ENCODE peak calls at places on chromosomes 3 and 15, in nine cellular contexts. R, J, E, L, V, P, Z, C and W are unnamed samples.

GRCh38 chr3:72899349-72899765 is 11.5 kb downstream of the GXYLT2 start:
- DNase-seq in P (no peak), Z (no peak), R (no peak), E (no peak), L (no peak), V (peak; percentile 63), J (no peak), C (no peak), W (no peak)

GRCh38 chr15:48112242-48112641 is 8.5 kb upstream of the SLC24A5 start:
- DNase-seq in R (no peak), V (peak; percentile 24), J (peak; percentile 88), E (peak; percentile 0), P (no peak), C (peak; percentile 28), Z (peak; percentile 39), L (no peak), W (peak; percentile 31)

GRCh38 chr3:157477441-157477840 is 25.8 kb downstream of the VEPH1 start:
- DNase-seq in R (no peak), P (no peak), Z (peak; percentile 7), C (no peak), E (no peak), J (no peak), L (no peak), V (peak; percentile 35), W (no peak)

GRCh38 chr3:14335774-14336413 is 66.5 kb upstream of the SLC6A6 start:
- DNase-seq in Z (no peak), R (no peak), P (no peak), V (no peak), C (no peak), J (no peak), L (no peak), E (no peak), W (no peak)

GRCh38 chr15:50247819-50248650 is 17.5 kb downstream of the HDC start:
- DNase-seq in R (no peak), J (no peak), V (no peak), P (peak; percentile 59), E (no peak), Z (no peak), C (no peak), L (no peak), W (peak; percentile 38)

GRCh38 chr3:43691120-43692002 is 623 bp downstream of the ABHD5 start:
- DNase-seq in Z (peak; percentile 44), E (peak; percentile 68), P (no peak), L (peak; percentile 76), V (peak; percentile 49), J (peak; percentile 92), R (peak; percentile 92), C (peak; percentile 84), W (peak; percentile 57)

GRCh38 chr3:37279858-37280257 is 105.5 kb upstream of the LRRFIP2 start:
- DNase-seq in Z (no peak), E (no peak), C (no peak), L (no peak), J (no peak), P (no peak), R (no peak), V (no peak), W (no peak)

GRCh38 chr3:193240436-193240849 is 579 bp upstream of the PLAAT1 start:
- DNase-seq in P (no peak), C (no peak), V (peak; percentile 44), R (no peak), Z (peak; percentile 3), E (no peak), L (no peak), J (peak; percentile 78), W (peak; percentile 27)

GRCh38 chr3:119145500-119146167 is at the start of gene TEX55:
- DNase-seq in Z (peak; percentile 77), V (peak; percentile 37), R (peak; percentile 43), P (peak; percentile 2), L (no peak), C (no peak), J (peak; percentile 80), E (peak; percentile 10), W (no peak)

GRCh38 chr15:68421798-68422402 is 10.1 kb downstream of the ITGA11 start:
- DNase-seq in J (peak; percentile 49), Z (no peak), E (no peak), L (peak; percentile 63), P (no peak), V (peak; percentile 87), C (no peak), R (no peak), W (no peak)

GRCh38 chr15:99704444-99704838 is 28.8 kb downstream of the LYSMD4 start:
- DNase-seq in V (peak; percentile 80), E (peak; percentile 78), R (no peak), L (no peak), J (peak; percentile 58), C (peak; percentile 54), P (peak; percentile 61), Z (peak; percentile 90), W (peak; percentile 54)

GRCh38 chr3:40333416-40333815 is 23.9 kb downstream of the EIF1B start:
- DNase-seq in C (peak; percentile 34), P (no peak), L (no peak), R (no peak), V (no peak), Z (no peak), J (no peak), E (no peak), W (no peak)

GRCh38 chr3:62876064-62876463 is 848 bp upstream of the CADPS start:
- DNase-seq in Z (peak; percentile 1), P (no peak), L (no peak), J (peak; percentile 94), E (no peak), V (peak; percentile 72), C (peak; percentile 63), R (peak; percentile 68), W (peak; percentile 25)

GRCh38 chr3:140170612-140171011 is 235.6 kb downstream of the CLSTN2 start:
- DNase-seq in E (no peak), J (no peak), P (no peak), Z (no peak), V (no peak), R (no peak), C (no peak), L (no peak), W (no peak)

GRCh38 chr15:39286706-39287105 is 294.2 kb upstream of the THBS1 start:
- DNase-seq in J (no peak), P (no peak), V (peak; percentile 57), E (no peak), Z (no peak), R (no peak), L (no peak), C (no peak), W (no peak)

GRCh38 chr3:8972614-8973013 is 9.3 kb upstream of the RAD18 start:
- DNase-seq in J (no peak), R (no peak), V (peak; percentile 38), P (no peak), Z (peak; percentile 40), E (no peak), L (no peak), C (no peak), W (no peak)

GRCh38 chr15:48682949-48683651 is 37.6 kb upstream of the FBN1 start:
- DNase-seq in P (no peak), R (no peak), C (peak; percentile 52), E (no peak), Z (peak; percentile 29), L (no peak), J (no peak), V (peak; percentile 42), W (peak; percentile 87)

GRCh38 chr15:78750566-78750965 is 60.7 kb downstream of the ADAMTS7 start:
- DNase-seq in Z (no peak), C (peak; percentile 38), J (no peak), R (no peak), V (no peak), P (no peak), E (no peak), L (no peak), W (peak; percentile 32)
- H3K27ac ChIP-seq in Z (peak overlapping the region; percentile 60), C (peak overlapping the region; percentile 39), J (no peak overlapping the region), R (no peak overlapping the region), V (no peak overlapping the region), P (no peak overlapping the region), E (no peak overlapping the region), L (peak overlapping the region; percentile 24), W (peak overlapping the region; percentile 82)

DNA sequence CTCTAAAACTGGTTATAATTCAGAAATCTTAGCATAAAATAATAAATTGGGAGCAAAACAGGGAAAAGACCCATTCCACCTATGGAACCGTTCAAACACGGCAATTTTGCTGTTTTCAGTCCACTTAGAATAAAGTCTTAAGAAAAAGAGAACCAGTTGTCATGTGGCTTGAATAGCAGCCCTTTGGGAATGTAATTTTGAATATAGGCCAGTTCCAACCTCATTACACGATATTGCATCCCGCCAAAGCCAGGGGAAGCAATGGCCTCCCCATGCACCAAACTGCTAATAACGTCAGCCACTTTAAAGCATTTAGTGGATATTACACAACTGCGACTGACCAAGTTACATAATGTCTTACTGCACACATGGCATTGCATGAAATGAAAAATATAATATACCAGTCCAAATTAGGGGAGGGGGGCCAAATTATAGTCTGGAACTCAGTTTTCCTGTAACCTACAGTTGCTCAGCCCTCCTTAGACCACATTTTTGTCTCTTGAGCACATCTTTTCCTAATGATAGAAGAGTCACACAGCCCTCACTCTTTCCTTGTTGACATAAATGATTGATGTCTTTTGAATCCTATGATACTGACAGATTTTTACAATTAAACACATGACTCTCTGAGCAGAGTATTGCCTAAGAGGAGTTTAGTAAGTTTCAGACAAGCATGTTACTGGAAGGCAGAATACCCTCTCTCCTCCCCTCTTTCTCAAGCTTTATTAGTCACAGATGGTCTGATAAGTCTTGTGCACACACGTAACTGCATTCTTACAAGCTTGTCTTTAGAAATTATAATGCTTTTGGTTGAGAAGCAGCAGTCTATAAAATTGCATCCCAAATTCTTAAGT is 1.0 kb upstream of the PLD1 start:
- DNase-seq in E (no peak), Z (peak; percentile 90), V (peak; percentile 98), R (no peak), L (peak; percentile 81), C (no peak), P (no peak), J (no peak), W (no peak)
- H3K4me3 ChIP-seq in E (peak overlapping the region; percentile 78), Z (peak overlapping the region; percentile 73), V (peak overlapping the region; percentile 58), R (peak overlapping the region; percentile 18), L (peak overlapping the region; percentile 66), C (no peak overlapping the region), P (no peak overlapping the region), J (peak overlapping the region; percentile 81), W (peak overlapping the region; percentile 55)

DNA sequence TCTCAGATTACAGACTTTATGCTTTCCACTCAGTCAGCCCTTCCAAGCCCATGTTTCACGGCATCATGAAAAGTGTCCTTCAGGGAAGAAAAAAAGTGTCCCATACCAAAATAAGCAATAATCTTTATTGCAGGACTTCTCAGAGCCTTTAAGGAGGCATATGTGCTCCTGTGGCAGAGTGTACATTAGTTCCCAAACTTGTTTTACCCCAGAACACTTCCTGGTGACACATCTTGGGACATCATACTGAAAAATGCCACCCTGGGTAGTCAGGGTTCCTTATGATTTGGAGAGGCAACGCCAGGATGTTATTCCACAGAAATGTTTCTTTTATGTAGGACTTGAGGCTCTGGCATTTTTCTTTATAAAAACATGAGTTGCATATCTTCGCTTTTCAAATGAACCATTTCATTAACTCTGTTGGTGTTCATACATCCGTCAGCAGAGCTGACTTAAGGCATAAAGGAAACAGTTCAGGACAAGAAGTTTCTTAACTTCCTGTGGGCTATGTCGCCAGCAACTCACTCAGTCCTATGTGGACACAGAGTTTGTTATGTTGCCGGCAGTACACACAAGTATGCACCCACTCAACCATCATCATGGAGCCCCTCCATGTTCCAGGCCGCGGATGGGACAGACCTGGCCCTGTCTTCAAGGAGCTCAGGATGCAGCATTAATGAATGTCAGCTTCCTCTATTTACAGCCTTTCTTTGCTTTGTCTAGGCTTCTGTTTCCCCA is 63.8 kb downstream of the CASR start:
- DNase-seq in R (no peak), E (no peak), Z (no peak), L (no peak), J (no peak), P (no peak), V (no peak), C (no peak), W (no peak)
- H3K4me1 ChIP-seq in R (no peaks in the 10 kb centered on the region), E (no peaks in the 10 kb centered on the region), Z (no peaks in the 10 kb centered on the region), L (no peaks in the 10 kb centered on the region), J (no peaks in the 10 kb centered on the region), P (no peaks in the 10 kb centered on the region), V (no peaks in the 10 kb centered on the region), C (no peaks in the 10 kb centered on the region), W (no peaks in the 10 kb centered on the region)

GRCh38 chr3:197519801-197520211 is 36.0 kb downstream of the BDH1 start:
- DNase-seq in J (peak; percentile 75), L (no peak), V (no peak), P (no peak), Z (peak; percentile 66), E (no peak), R (peak; percentile 75), C (no peak), W (no peak)
- H3K27ac ChIP-seq in J (no peak overlapping the region), L (no peak overlapping the region), V (no peak overlapping the region), P (no peak overlapping the region), Z (peak overlapping the region; percentile 99), E (no peak overlapping the region), R (peak overlapping the region; percentile 44), C (no peak overlapping the region), W (peak overlapping the region; percentile 68)